ENCODE peak calls at places on chromosomes 11 and 22, in six cellular contexts. K is psoas muscle, M is brain microvascular endothelial cell, N is AG04450, I is mucosa of descending colon, X is GM10248. B is an unnamed sample.

GRCh38 chr22:37206118-37206840 is 6.0 kb downstream of the SSTR3 start:
- DNase-seq in K (no peak), M (no peak), N (no peak), I (peak; percentile 5), X (no peak), B (no peak)

GRCh38 chr22:17781319-17782031 is 7.2 kb upstream of the BID start:
- DNase-seq in K (no peak), M (peak; percentile 81), N (peak; percentile 72), I (no peak), X (peak; percentile 68), B (peak; percentile 69)

GRCh38 chr11:37277896-37278465 is 679.9 kb upstream of the RAG2 start:
- DNase-seq in K (no peak), M (no peak), N (no peak), I (no peak), X (no peak), B (no peak)

GRCh38 chr11:66882540-66882939 is 25.7 kb downstream of the LRFN4 start:
- DNase-seq in K (no peak), M (no peak), N (no peak), I (no peak), X (no peak), B (no peak)

GRCh38 chr11:119196833-119197483 is 9.2 kb upstream of the CBL start:
- DNase-seq in K (no peak), M (peak; percentile 72), N (peak; percentile 78), I (no peak), X (peak; percentile 84), B (peak; percentile 85)

GRCh38 chr11:61978703-61979661 is 11.5 kb upstream of the FTH1 start:
- DNase-seq in K (no peak), M (no peak), N (no peak), I (no peak), X (no peak), B (no peak)

GRCh38 chr22:18994780-18995711 is 59.0 kb upstream of the PRODH start:
- DNase-seq in K (no peak), M (no peak), N (no peak), I (no peak), X (no peak), B (no peak)

GRCh38 chr11:69270929-69271328 is 23.0 kb upstream of the MYEOV start:
- DNase-seq in K (no peak), M (no peak), N (no peak), I (no peak), X (no peak), B (no peak)

GRCh38 chr11:128294001-128294684 is 293.2 kb downstream of the ETS1 start:
- DNase-seq in K (no peak), M (no peak), N (no peak), I (peak; percentile 31), X (no peak), B (no peak)

GRCh38 chr11:85779956-85780640 is 30.8 kb downstream of the SYTL2 start:
- DNase-seq in K (no peak), M (no peak), N (no peak), I (no peak), X (no peak), B (no peak)

GRCh38 chr22:44384981-44385610 is 72.3 kb upstream of the SHISAL1 start:
- DNase-seq in K (peak; percentile 4), M (no peak), N (no peak), I (no peak), X (no peak), B (no peak)

GRCh38 chr22:35987487-35987886 is 41.1 kb downstream of the RBFOX2 start:
- DNase-seq in K (no peak), M (peak; percentile 18), N (no peak), I (no peak), X (no peak), B (no peak)

GRCh38 chr22:36510966-36511881 is 4.4 kb upstream of the FOXRED2 start:
- DNase-seq in K (no peak), M (peak; percentile 51), N (peak; percentile 24), I (no peak), X (peak; percentile 42), B (no peak)

GRCh38 chr22:38305481-38306448 is 11.5 kb downstream of the CSNK1E start:
- DNase-seq in K (no peak), M (no peak), N (no peak), I (peak; percentile 64), X (peak; percentile 75), B (peak; percentile 80)

GRCh38 chr11:13208921-13209320 is 68.7 kb upstream of the BMAL1 start:
- DNase-seq in K (no peak), M (no peak), N (no peak), I (no peak), X (no peak), B (no peak)

GRCh38 chr11:18715476-18715875 is 10.5 kb downstream of the IGSF22 start:
- DNase-seq in K (no peak), M (no peak), N (no peak), I (no peak), X (no peak), B (no peak)

GRCh38 chr11:1889941-1890855 is 1.5 kb downstream of the PRR33 start:
- DNase-seq in K (no peak), M (no peak), N (no peak), I (no peak), X (peak; percentile 24), B (peak; percentile 37)

GRCh38 chr11:63851354-63851753 is 12.4 kb downstream of the MARK2 start:
- DNase-seq in K (no peak), M (no peak), N (no peak), I (no peak), X (no peak), B (no peak)

GRCh38 chr11:44760917-44761545 is 34.3 kb downstream of the TSPAN18 start:
- DNase-seq in K (no peak), M (peak; percentile 92), N (peak; percentile 52), I (no peak), X (no peak), B (no peak)

GRCh38 chr11:19183641-19184040 is 18.1 kb downstream of the CSRP3 start:
- DNase-seq in K (no peak), M (no peak), N (no peak), I (no peak), X (no peak), B (no peak)

GRCh38 chr22:32880906-32881596 is 79.5 kb downstream of the TIMP3 start:
- DNase-seq in K (peak; percentile 60), M (peak; percentile 72), N (peak; percentile 30), I (peak; percentile 54), X (no peak), B (no peak)

GRCh38 chr11:134737563-134738510 is 325.8 kb upstream of the B3GAT1 start:
- DNase-seq in K (no peak), M (no peak), N (no peak), I (no peak), X (no peak), B (no peak)

GRCh38 chr11:62464655-62465054 is 45.8 kb downstream of the SCGB1A1 start:
- DNase-seq in K (no peak), M (no peak), N (no peak), I (no peak), X (peak; percentile 45), B (no peak)

GRCh38 chr22:31603081-31603525 is 58.9 kb downstream of the PISD start:
- DNase-seq in K (no peak), M (no peak), N (no peak), I (no peak), X (no peak), B (no peak)

GRCh38 chr11:21933095-21933494 is 259.8 kb upstream of the ANO5 start:
- DNase-seq in K (no peak), M (no peak), N (no peak), I (no peak), X (no peak), B (no peak)

GRCh38 chr11:79708319-79708928 is 267.6 kb upstream of the TENM4 start:
- DNase-seq in K (no peak), M (peak; percentile 52), N (peak; percentile 7), I (peak; percentile 14), X (peak; percentile 21), B (peak; percentile 34)

DNA sequence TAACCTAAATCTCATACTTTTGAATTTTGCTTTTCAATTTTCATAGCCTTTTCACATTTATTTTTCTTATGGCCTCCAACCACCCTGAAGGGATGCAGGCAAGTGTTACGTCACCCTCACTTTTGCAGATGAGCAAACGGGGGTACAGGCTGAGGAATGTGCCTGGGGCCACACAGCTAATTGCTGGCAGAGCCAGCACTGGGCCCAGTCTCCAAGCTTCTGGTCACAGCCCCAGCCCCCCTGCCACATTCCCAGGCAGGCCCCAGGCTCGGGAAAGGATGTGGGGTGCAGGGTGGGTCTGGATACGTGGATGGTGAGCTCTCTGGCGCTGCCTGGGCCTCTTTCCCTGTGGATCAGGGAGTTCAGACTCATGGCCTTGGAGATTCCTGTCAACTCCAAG is 138.6 kb downstream of the PKNOX2 start:
- DNase-seq in K (no peak), M (no peak), N (no peak), I (no peak), X (no peak), B (no peak)
- TF ChIP-seq CTCF in K (no peak), M (no peak), N (no peak), I (no peak), X (no peak), B (no peak)

GRCh38 chr11:29268733-29269132 is 748.1 kb downstream of the KCNA4 start:
- DNase-seq in K (no peak), M (no peak), N (no peak), I (no peak), X (no peak), B (no peak)

GRCh38 chr11:29271616-29272015 is 745.2 kb downstream of the KCNA4 start:
- DNase-seq in K (no peak), M (no peak), N (no peak), I (no peak), X (no peak), B (no peak)

GRCh38 chr11:29272019-29272654 is 744.7 kb downstream of the KCNA4 start:
- DNase-seq in K (no peak), M (peak; percentile 56), N (no peak), I (no peak), X (no peak), B (no peak)
- TF ChIP-seq CTCF in K (no peak), M (peak; percentile 74), N (peak; percentile 50), I (no peak), X (no peak), B (no peak)

DNA sequence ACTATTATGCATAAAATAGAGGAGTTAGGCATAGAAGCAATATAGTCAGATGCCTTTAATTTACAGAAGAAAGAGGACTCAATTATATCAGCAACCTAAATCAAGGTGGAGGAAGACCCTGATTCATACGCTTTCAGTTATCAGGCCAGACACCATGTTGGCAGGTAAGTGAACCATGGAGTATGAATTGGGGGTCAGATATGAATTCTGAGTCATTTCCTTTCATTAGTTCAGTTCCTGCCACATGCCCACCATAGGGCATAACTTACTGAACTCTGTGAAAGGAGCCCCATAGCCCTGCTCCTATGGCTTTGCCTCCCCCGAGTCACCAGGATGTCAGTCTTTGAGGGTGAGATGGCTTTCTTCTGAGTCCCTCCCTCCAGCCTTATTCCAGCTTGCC is 15.1 kb downstream of the PATE2 start:
- DNase-seq in K (no peak), M (no peak), N (no peak), I (no peak), X (no peak), B (no peak)
- TF ChIP-seq CTCF in K (no peak), M (no peak), N (no peak), I (no peak), X (no peak), B (no peak)

DNA sequence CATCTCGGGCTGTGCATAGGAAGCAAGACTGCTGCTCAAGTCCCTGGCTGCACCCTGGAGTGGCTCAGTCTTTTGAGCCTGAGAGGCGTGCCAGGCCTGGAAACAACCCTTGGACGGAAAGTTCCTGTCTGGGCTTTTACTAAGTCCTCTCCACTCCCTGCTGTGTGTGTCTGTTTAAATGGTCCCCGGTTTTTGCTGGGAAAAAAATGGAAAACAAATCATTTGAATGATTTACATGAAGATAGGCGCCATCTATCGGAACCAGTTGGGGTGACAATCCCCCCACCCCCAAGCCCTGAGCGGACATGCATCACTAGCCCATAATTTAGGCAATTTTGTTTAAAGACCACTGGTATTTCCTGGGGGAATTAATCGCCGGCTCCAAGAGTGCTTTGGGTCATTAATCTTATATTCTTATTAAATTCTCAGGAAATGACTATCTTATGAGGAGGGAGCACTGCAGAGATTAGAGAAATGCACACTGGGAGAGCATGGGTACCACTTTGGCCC is 2.7 kb upstream of the GAB2 start:
- DNase-seq in K (peak; percentile 53), M (peak; percentile 96), N (peak; percentile 39), I (peak; percentile 60), X (no peak), B (no peak)
- TF ChIP-seq CTCF in K (peak; percentile 55), M (peak; percentile 78), N (peak; percentile 65), I (peak; percentile 17), X (peak; percentile 71), B (peak; percentile 59)